ENCODE peak calls at places on chromosomes 5 and 9, in five cellular contexts. F is fibroblast of mammary gland, W is astrocyte, H is foreskin fibroblast, A is fibroblast of the aortic adventitia. S is an unnamed sample.

GRCh38 chr5:90875456-90875855 is 316.9 kb downstream of the ADGRV1 start:
- DNase-seq in A (no peak), H (no peak), W (no peak), F (no peak), S (no peak)

GRCh38 chr5:134506054-134507039 is 19.1 kb upstream of the JADE2 start:
- DNase-seq in H (peak), W (no peak), A (no peak), F (no peak), S (peak)

GRCh38 chr5:156920042-156920860 is 42.8 kb downstream of the TIMD4 start:
- DNase-seq in F (no peak), A (no peak), W (peak), H (no peak), S (no peak)

GRCh38 chr5:138574744-138575193 is 432 bp downstream of the HSPA9 start:
- DNase-seq in F (peak), A (no peak), W (peak), H (no peak), S (no peak)

GRCh38 chr9:99352786-99353185 is 130.7 kb downstream of the SEC61B start:
- DNase-seq in H (peak), A (peak), W (no peak), F (peak), S (no peak)

GRCh38 chr9:22144226-22144625 is 135.1 kb upstream of the CDKN2B start:
- DNase-seq in W (no peak), A (no peak), H (peak), F (peak), S (peak)

GRCh38 chr5:33736510-33736909 is 155.3 kb downstream of the ADAMTS12 start:
- DNase-seq in H (peak), F (peak), A (peak), W (peak), S (peak)

GRCh38 chr9:35652829-35653209 is 2.1 kb upstream of the SIT1 start:
- DNase-seq in F (no peak), A (no peak), W (no peak), H (no peak), S (no peak)

GRCh38 chr9:79164396-79164795 is 407.4 kb upstream of the TLE4 start:
- DNase-seq in F (peak), W (peak), A (peak), H (no peak), S (peak)

GRCh38 chr5:67998709-67999251 is 216.8 kb upstream of the PIK3R1 start:
- DNase-seq in F (peak), A (peak), W (peak), H (peak), S (peak)

GRCh38 chr5:135718151-135718550 is 116.3 kb upstream of the SLC25A48 start:
- DNase-seq in A (no peak), F (peak), W (peak), H (peak), S (no peak)

GRCh38 chr9:29564564-29564963 is 1991.3 kb upstream of the C9orf72 start:
- DNase-seq in H (peak), W (no peak), A (no peak), F (peak), S (no peak)

GRCh38 chr9:89388868-89389177 is 70.5 kb downstream of the SECISBP2 start:
- DNase-seq in W (no peak), A (no peak), F (no peak), H (no peak), S (no peak)

GRCh38 chr9:100019541-100019940 is 79.3 kb downstream of the ERP44 start:
- DNase-seq in W (no peak), A (no peak), F (no peak), H (no peak), S (no peak)

GRCh38 chr5:141603912-141604311 is 14.9 kb downstream of the DIAPH1 start:
- DNase-seq in W (no peak), F (no peak), H (no peak), A (no peak), S (no peak)

GRCh38 chr9:107249131-107249533 is 33.9 kb upstream of the RAD23B start:
- DNase-seq in W (peak), H (no peak), F (no peak), A (no peak), S (no peak)

GRCh38 chr5:157574456-157575095 is 999 bp downstream of the ADAM19 start:
- DNase-seq in A (no peak), H (no peak), W (no peak), F (no peak), S (peak)

GRCh38 chr9:129383415-129384088 is 205.5 kb upstream of the IER5L start:
- DNase-seq in H (peak), W (peak), F (peak), A (peak), S (peak)

GRCh38 chr9:37486616-37487544 is 1.1 kb downstream of the POLR1E start:
- DNase-seq in F (peak), A (peak), W (peak), H (peak), S (peak)

GRCh38 chr5:150021491-150022162 is 21.1 kb downstream of the HMGXB3 start:
- DNase-seq in H (peak), A (no peak), F (peak), W (peak), S (peak)

GRCh38 chr5:642481-642880 is 30.3 kb downstream of the CEP72 start:
- DNase-seq in H (no peak), W (no peak), A (no peak), F (no peak), S (no peak)

GRCh38 chr5:6715758-6716633 is 2.8 kb downstream of the TENT4A start:
- DNase-seq in F (no peak), H (no peak), A (no peak), W (no peak), S (no peak)

DNA sequence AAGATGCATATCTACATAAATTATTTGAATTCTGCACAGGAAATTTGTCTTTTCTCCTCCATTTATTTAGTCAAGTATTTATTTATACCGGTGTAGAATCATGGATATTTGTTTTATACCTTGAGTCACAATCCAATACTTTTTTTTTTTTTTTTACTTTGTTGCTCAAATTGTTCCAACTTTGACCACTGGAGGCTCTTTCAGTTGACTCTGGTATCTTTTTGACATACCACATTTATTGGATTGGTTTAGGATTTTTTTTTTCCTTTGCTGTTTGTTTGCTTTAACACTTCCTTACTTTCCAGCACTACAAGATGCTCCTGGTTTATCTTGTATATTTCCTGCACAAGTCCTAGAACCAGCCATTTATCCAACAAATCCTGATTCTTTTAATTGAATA is 543.1 kb upstream of the RIOK2 start:
- DNase-seq in F (peak), H (peak), W (no peak), A (no peak), S (no peak)
- TF ChIP-seq CTCF in F (peak), H (no peak), W (no peak), A (peak), S (peak)

GRCh38 chr5:88669314-88669713 is 213.7 kb downstream of the MEF2C start:
- DNase-seq in W (peak), H (no peak), A (no peak), F (no peak), S (no peak)

GRCh38 chr5:88674262-88675158 is 208.5 kb downstream of the MEF2C start:
- DNase-seq in F (no peak), A (no peak), H (peak), W (peak), S (no peak)

GRCh38 chr5:88672644-88673493 is 210.1 kb downstream of the MEF2C start:
- DNase-seq in A (no peak), W (peak), H (no peak), F (no peak), S (no peak)

GRCh38 chr5:88671408-88671807 is 211.6 kb downstream of the MEF2C start:
- DNase-seq in A (no peak), F (no peak), H (no peak), W (no peak), S (no peak)

GRCh38 chr5:88671808-88672499 is 211.0 kb downstream of the MEF2C start:
- DNase-seq in W (peak), H (no peak), A (no peak), F (no peak), S (no peak)
- H3K4me3 ChIP-seq in W (peak), H (no peak), A (no peak), F (no peak), S (no peak)

DNA sequence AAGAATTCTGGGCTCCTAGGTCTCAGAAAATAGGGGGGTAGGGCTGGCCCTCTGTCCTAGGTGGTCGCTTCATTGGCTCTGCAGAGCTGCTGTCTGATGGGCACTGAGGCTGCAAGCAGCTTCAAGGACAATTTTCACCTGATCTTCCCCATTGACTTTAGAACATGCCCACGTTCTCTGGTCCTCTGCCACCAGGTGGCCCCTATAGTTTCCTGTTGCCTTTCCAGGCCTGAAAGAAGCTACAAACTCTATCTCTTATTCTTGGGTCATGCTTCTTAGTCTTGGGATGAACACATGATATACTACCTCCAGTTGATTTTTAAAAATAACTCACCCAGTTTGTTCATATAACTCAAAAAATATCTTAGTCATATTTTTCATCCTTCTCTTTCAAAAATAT is 26.3 kb downstream of the SPZ1 start:
- DNase-seq in W (no peak), H (peak), F (peak), A (no peak), S (peak)
- TF ChIP-seq CTCF in W (peak), H (peak), F (peak), A (peak), S (peak)

DNA sequence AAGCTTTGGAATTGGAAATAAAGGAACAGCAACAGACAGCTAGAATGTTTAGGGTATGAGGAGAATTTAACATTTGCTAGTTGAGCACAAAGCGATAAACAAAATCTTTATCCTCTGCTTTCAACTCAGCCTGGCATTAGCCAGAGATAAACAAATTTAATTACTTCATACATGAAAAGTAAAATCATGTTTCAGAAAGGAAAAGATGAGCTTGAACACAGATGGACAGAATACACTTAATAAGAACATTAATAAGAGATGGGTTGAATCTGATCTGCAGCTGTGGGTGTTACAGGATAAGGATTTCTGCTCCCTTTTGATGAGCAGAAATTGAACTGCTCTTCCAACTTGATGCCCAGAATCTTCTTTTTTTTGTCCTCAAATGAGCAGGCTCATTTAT is 275.2 kb downstream of the CSNK1G3 start:
- DNase-seq in H (no peak), W (no peak), F (no peak), A (no peak), S (no peak)
- H3K4me3 ChIP-seq in H (no peak), W (no peak), F (no peak), A (no peak), S (no peak)

GRCh38 chr5:2610986-2611385 is 140.5 kb downstream of the IRX2 start:
- DNase-seq in H (no peak), A (no peak), W (no peak), F (no peak), S (no peak)

GRCh38 chr5:2611561-2612096 is 139.8 kb downstream of the IRX2 start:
- DNase-seq in A (no peak), H (no peak), W (no peak), F (no peak), S (no peak)

GRCh38 chr5:2607622-2608021 is 143.9 kb downstream of the IRX2 start:
- DNase-seq in F (no peak), W (no peak), H (no peak), A (no peak), S (no peak)

GRCh38 chr5:2603176-2603575 is 148.3 kb downstream of the IRX2 start:
- DNase-seq in F (no peak), W (no peak), A (no peak), H (no peak), S (no peak)

GRCh38 chr5:2608391-2608790 is 143.1 kb downstream of the IRX2 start:
- DNase-seq in W (no peak), H (no peak), A (no peak), F (no peak), S (no peak)
- TF ChIP-seq CTCF in W (no peak), H (no peak), A (no peak), F (no peak), S (no peak)

S was measured in fibroblast of pulmonary artery.